ENCODE peak calls at places on chromosomes 1 and 21, in seven cellular contexts. One of them, this sample, is unnamed.

GRCh38 chr1:85502625-85503083 is 37.7 kb upstream of the DDAH1 start:
- DNase-seq in breast epithelium: no peak
- DNase-seq in transverse colon: peak
- DNase-seq in GM23338: peak
- DNase-seq in prostate gland: peak
- DNase-seq in SK-N-MC: peak
- DNase-seq in endothelial cell of umbilical vein: peak
- DNase-seq in this sample: peak

GRCh38 chr1:170929412-170929834 is 5.9 kb upstream of the MROH9 start:
- DNase-seq in SK-N-MC: peak
- DNase-seq in GM23338: peak
- DNase-seq in breast epithelium: no peak
- DNase-seq in endothelial cell of umbilical vein: no peak
- DNase-seq in transverse colon: no peak
- DNase-seq in prostate gland: no peak
- DNase-seq in this sample: no peak

GRCh38 chr1:155970531-155971167 is 7.7 kb downstream of the ARHGEF2 start:
- DNase-seq in endothelial cell of umbilical vein: peak
- DNase-seq in SK-N-MC: no peak
- DNase-seq in GM23338: peak
- DNase-seq in transverse colon: peak
- DNase-seq in prostate gland: no peak
- DNase-seq in breast epithelium: no peak
- DNase-seq in this sample: peak

GRCh38 chr1:211599250-211599649 is 20.3 kb upstream of the SLC30A1 start:
- DNase-seq in GM23338: no peak
- DNase-seq in SK-N-MC: no peak
- DNase-seq in transverse colon: no peak
- DNase-seq in prostate gland: no peak
- DNase-seq in endothelial cell of umbilical vein: no peak
- DNase-seq in breast epithelium: no peak
- DNase-seq in this sample: no peak

GRCh38 chr1:223500560-223501425 is 107.6 kb downstream of the CCDC185 start:
- DNase-seq in SK-N-MC: no peak
- DNase-seq in transverse colon: no peak
- DNase-seq in breast epithelium: no peak
- DNase-seq in endothelial cell of umbilical vein: peak
- DNase-seq in prostate gland: peak
- DNase-seq in GM23338: peak
- DNase-seq in this sample: no peak

GRCh38 chr1:236039736-236040670 is 24.9 kb downstream of the NID1 start:
- DNase-seq in transverse colon: no peak
- DNase-seq in breast epithelium: no peak
- DNase-seq in endothelial cell of umbilical vein: no peak
- DNase-seq in SK-N-MC: no peak
- DNase-seq in prostate gland: no peak
- DNase-seq in GM23338: no peak
- DNase-seq in this sample: peak

GRCh38 chr1:64630611-64631010 is 114.3 kb upstream of the RAVER2 start:
- DNase-seq in prostate gland: no peak
- DNase-seq in transverse colon: no peak
- DNase-seq in GM23338: no peak
- DNase-seq in breast epithelium: no peak
- DNase-seq in endothelial cell of umbilical vein: no peak
- DNase-seq in SK-N-MC: no peak
- DNase-seq in this sample: no peak

GRCh38 chr21:42474043-42474831 is 21.8 kb downstream of the RSPH1 start:
- DNase-seq in transverse colon: peak
- DNase-seq in breast epithelium: no peak
- DNase-seq in endothelial cell of umbilical vein: peak
- DNase-seq in GM23338: peak
- DNase-seq in SK-N-MC: no peak
- DNase-seq in prostate gland: peak
- DNase-seq in this sample: no peak

GRCh38 chr1:218486108-218486507 is 141.0 kb downstream of the TGFB2 start:
- DNase-seq in breast epithelium: no peak
- DNase-seq in transverse colon: no peak
- DNase-seq in GM23338: no peak
- DNase-seq in SK-N-MC: no peak
- DNase-seq in prostate gland: no peak
- DNase-seq in endothelial cell of umbilical vein: no peak
- DNase-seq in this sample: no peak

GRCh38 chr21:42671778-42672593 is 18.6 kb downstream of the PDE9A start:
- DNase-seq in prostate gland: peak
- DNase-seq in GM23338: no peak
- DNase-seq in transverse colon: no peak
- DNase-seq in endothelial cell of umbilical vein: no peak
- DNase-seq in breast epithelium: no peak
- DNase-seq in SK-N-MC: no peak
- DNase-seq in this sample: no peak

GRCh38 chr1:28577052-28577678 is 14.9 kb upstream of the RAB42 start:
- DNase-seq in prostate gland: no peak
- DNase-seq in transverse colon: no peak
- DNase-seq in endothelial cell of umbilical vein: no peak
- DNase-seq in SK-N-MC: no peak
- DNase-seq in GM23338: peak
- DNase-seq in breast epithelium: no peak
- DNase-seq in this sample: no peak

GRCh38 chr1:218411101-218411500 is 66.0 kb downstream of the TGFB2 start:
- DNase-seq in transverse colon: no peak
- DNase-seq in endothelial cell of umbilical vein: no peak
- DNase-seq in prostate gland: no peak
- DNase-seq in GM23338: no peak
- DNase-seq in breast epithelium: no peak
- DNase-seq in SK-N-MC: no peak
- DNase-seq in this sample: no peak

GRCh38 chr1:248862695-248863010 is 3.8 kb upstream of the ZNF692 start:
- DNase-seq in transverse colon: no peak
- DNase-seq in endothelial cell of umbilical vein: no peak
- DNase-seq in GM23338: no peak
- DNase-seq in prostate gland: no peak
- DNase-seq in breast epithelium: no peak
- DNase-seq in SK-N-MC: no peak
- DNase-seq in this sample: peak

GRCh38 chr1:113683384-113684152 is 75.7 kb downstream of the PHTF1 start:
- DNase-seq in endothelial cell of umbilical vein: peak
- DNase-seq in GM23338: no peak
- DNase-seq in transverse colon: no peak
- DNase-seq in prostate gland: no peak
- DNase-seq in SK-N-MC: no peak
- DNase-seq in breast epithelium: no peak
- DNase-seq in this sample: no peak

GRCh38 chr1:113684153-113684541 is 75.1 kb downstream of the PHTF1 start:
- DNase-seq in transverse colon: peak
- DNase-seq in SK-N-MC: no peak
- DNase-seq in prostate gland: peak
- DNase-seq in GM23338: no peak
- DNase-seq in breast epithelium: no peak
- DNase-seq in endothelial cell of umbilical vein: peak
- DNase-seq in this sample: peak

GRCh38 chr1:113692342-113692741 is 66.9 kb downstream of the PHTF1 start:
- DNase-seq in prostate gland: no peak
- DNase-seq in endothelial cell of umbilical vein: no peak
- DNase-seq in GM23338: no peak
- DNase-seq in SK-N-MC: no peak
- DNase-seq in transverse colon: no peak
- DNase-seq in breast epithelium: no peak
- DNase-seq in this sample: no peak

GRCh38 chr1:113691184-113691583 is 68.1 kb downstream of the PHTF1 start:
- DNase-seq in transverse colon: no peak
- DNase-seq in breast epithelium: no peak
- DNase-seq in SK-N-MC: no peak
- DNase-seq in endothelial cell of umbilical vein: no peak
- DNase-seq in prostate gland: no peak
- DNase-seq in GM23338: no peak
- DNase-seq in this sample: no peak

GRCh38 chr1:113686891-113687624 is 72.2 kb downstream of the PHTF1 start:
- DNase-seq in transverse colon: no peak
- DNase-seq in breast epithelium: no peak
- DNase-seq in GM23338: no peak
- DNase-seq in prostate gland: no peak
- DNase-seq in endothelial cell of umbilical vein: no peak
- DNase-seq in SK-N-MC: no peak
- DNase-seq in this sample: no peak
- TF ChIP-seq POLR2AphosphoS5 in transverse colon: no peak
- TF ChIP-seq POLR2AphosphoS5 in breast epithelium: no peak
- TF ChIP-seq POLR2AphosphoS5 in GM23338: no peak
- TF ChIP-seq POLR2AphosphoS5 in prostate gland: no peak
- TF ChIP-seq POLR2AphosphoS5 in endothelial cell of umbilical vein: no peak
- TF ChIP-seq POLR2AphosphoS5 in SK-N-MC: no peak
- TF ChIP-seq POLR2AphosphoS5 in this sample: no peak

GRCh38 chr1:50971748-50972305 is 1.8 kb downstream of the CDKN2C start:
- DNase-seq in transverse colon: no peak
- DNase-seq in breast epithelium: no peak
- DNase-seq in GM23338: no peak
- DNase-seq in SK-N-MC: no peak
- DNase-seq in endothelial cell of umbilical vein: peak
- DNase-seq in prostate gland: no peak
- DNase-seq in this sample: no peak
- H3K27ac ChIP-seq in transverse colon: peak
- H3K27ac ChIP-seq in breast epithelium: no peak
- H3K27ac ChIP-seq in GM23338: no peak
- H3K27ac ChIP-seq in SK-N-MC: peak
- H3K27ac ChIP-seq in endothelial cell of umbilical vein: no peak
- H3K27ac ChIP-seq in prostate gland: no peak
- H3K27ac ChIP-seq in this sample: peak

DNA sequence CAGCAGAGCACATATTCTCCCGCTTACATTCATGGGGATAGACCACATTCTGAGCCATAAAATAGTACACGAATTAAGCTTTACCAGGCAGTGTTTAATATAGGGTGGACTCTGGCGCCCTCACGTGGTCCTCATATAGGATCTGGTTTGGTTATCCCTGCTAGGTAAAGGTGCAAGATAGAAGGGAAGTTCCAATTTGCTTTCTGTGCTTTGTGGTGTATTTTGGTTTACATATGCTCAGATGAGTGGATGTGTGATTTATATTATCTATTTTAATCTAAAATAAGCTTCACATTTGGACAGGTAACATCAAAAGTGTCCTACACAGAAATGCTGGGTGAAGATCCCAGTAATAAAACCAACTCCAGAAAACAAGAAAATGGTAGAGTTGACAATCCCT is 3.6 kb downstream of the CR1 start:
- DNase-seq in GM23338: peak
- DNase-seq in endothelial cell of umbilical vein: peak
- DNase-seq in SK-N-MC: peak
- DNase-seq in transverse colon: peak
- DNase-seq in prostate gland: peak
- DNase-seq in breast epithelium: peak
- DNase-seq in this sample: no peak
- TF ChIP-seq POLR2AphosphoS5 in GM23338: no peak
- TF ChIP-seq POLR2AphosphoS5 in endothelial cell of umbilical vein: no peak
- TF ChIP-seq POLR2AphosphoS5 in SK-N-MC: no peak
- TF ChIP-seq POLR2AphosphoS5 in transverse colon: no peak
- TF ChIP-seq POLR2AphosphoS5 in prostate gland: no peak
- TF ChIP-seq POLR2AphosphoS5 in breast epithelium: no peak
- TF ChIP-seq POLR2AphosphoS5 in this sample: no peak

GRCh38 chr1:41758490-41758889 is 160.2 kb downstream of the HIVEP3 start:
- DNase-seq in endothelial cell of umbilical vein: no peak
- DNase-seq in transverse colon: no peak
- DNase-seq in prostate gland: no peak
- DNase-seq in GM23338: no peak
- DNase-seq in breast epithelium: no peak
- DNase-seq in SK-N-MC: no peak
- DNase-seq in this sample: no peak

GRCh38 chr1:41754540-41754939 is 164.2 kb downstream of the HIVEP3 start:
- DNase-seq in transverse colon: no peak
- DNase-seq in endothelial cell of umbilical vein: no peak
- DNase-seq in GM23338: peak
- DNase-seq in prostate gland: no peak
- DNase-seq in SK-N-MC: no peak
- DNase-seq in breast epithelium: no peak
- DNase-seq in this sample: no peak

GRCh38 chr1:41751804-41752513 is 166.8 kb downstream of the HIVEP3 start:
- DNase-seq in GM23338: no peak
- DNase-seq in endothelial cell of umbilical vein: peak
- DNase-seq in SK-N-MC: no peak
- DNase-seq in prostate gland: no peak
- DNase-seq in transverse colon: peak
- DNase-seq in breast epithelium: no peak
- DNase-seq in this sample: peak

GRCh38 chr1:41749992-41750745 is 168.6 kb downstream of the HIVEP3 start:
- DNase-seq in breast epithelium: no peak
- DNase-seq in transverse colon: no peak
- DNase-seq in endothelial cell of umbilical vein: no peak
- DNase-seq in SK-N-MC: no peak
- DNase-seq in GM23338: no peak
- DNase-seq in prostate gland: no peak
- DNase-seq in this sample: peak

DNA sequence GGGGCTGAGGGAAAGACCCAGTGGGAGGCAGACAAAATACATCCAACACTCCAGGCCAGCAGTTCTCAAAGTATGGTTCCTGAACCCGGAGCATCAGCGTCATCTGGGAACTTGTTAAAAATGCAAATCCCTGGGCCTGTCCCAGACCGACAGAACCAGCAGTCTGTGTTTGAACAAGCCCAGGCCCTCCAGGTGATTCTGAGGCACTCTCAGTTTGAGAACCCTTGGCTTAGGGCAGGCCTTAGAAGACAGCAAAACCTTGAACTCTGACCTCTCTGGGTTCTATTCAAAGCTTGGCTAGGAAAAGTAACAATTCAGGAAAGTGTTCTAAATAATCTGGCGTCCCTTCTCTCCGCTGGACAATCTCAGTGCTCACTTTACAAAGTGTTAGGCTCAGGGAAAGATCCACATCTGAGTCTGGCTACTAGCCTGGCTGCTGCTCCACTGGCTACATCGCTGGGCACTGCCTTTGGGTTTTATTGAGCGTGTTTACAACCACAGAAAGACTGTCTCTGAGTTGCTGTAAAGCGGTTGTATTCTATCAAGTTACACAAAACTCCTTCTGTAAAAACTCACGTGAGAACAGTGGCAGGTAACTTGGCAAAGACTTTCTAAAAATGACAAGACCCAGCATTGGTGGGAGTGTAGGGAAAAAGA is 166.1 kb downstream of the HIVEP3 start:
- DNase-seq in GM23338: no peak
- DNase-seq in transverse colon: no peak
- DNase-seq in endothelial cell of umbilical vein: no peak
- DNase-seq in prostate gland: no peak
- DNase-seq in breast epithelium: no peak
- DNase-seq in SK-N-MC: no peak
- DNase-seq in this sample: peak
- H3K27ac ChIP-seq in GM23338: no peak
- H3K27ac ChIP-seq in transverse colon: no peak
- H3K27ac ChIP-seq in endothelial cell of umbilical vein: no peak
- H3K27ac ChIP-seq in prostate gland: no peak
- H3K27ac ChIP-seq in breast epithelium: peak
- H3K27ac ChIP-seq in SK-N-MC: no peak
- H3K27ac ChIP-seq in this sample: no peak

This sample was measured in sigmoid colon.